ENCODE peak calls at places on chromosomes 5 and 9, in nine cellular contexts. Y is endothelial cell of umbilical vein, J is IMR-90, X is HepG2, L is uterus, B is heart left ventricle, K is NB4, I is H54, Q is prostate gland. W is an unnamed sample.

GRCh38 chr5:59757442-59757841 is 136.1 kb downstream of the PDE4D start:
- DNase-seq in Y (no peak), J (no peak), X (no peak), L (no peak), B (no peak), K (no peak), I (no peak), Q (no peak), W (no peak)

GRCh38 chr9:6598249-6598725 is 47.2 kb downstream of the GLDC start:
- DNase-seq in Y (no peak), J (peak), X (no peak), L (no peak), B (no peak), K (no peak), I (no peak), Q (no peak), W (no peak)

GRCh38 chr9:110895141-110895912 is 142.9 kb downstream of the LPAR1 start:
- DNase-seq in Y (no peak), J (no peak), X (no peak), L (peak), B (peak), K (no peak), I (no peak), Q (no peak), W (no peak)

GRCh38 chr5:159096555-159097460 is 2.9 kb downstream of the EBF1 start:
- DNase-seq in Y (no peak), J (no peak), X (no peak), L (peak), B (no peak), K (no peak), I (no peak), Q (no peak), W (no peak)

GRCh38 chr5:100902406-100903035 is 561 bp downstream of the ST8SIA4 start:
- DNase-seq in Y (peak), J (no peak), X (no peak), L (no peak), B (no peak), K (peak), I (no peak), Q (no peak), W (peak)

GRCh38 chr5:142966146-142966455 is 195.9 kb downstream of the ARHGAP26 start:
- DNase-seq in Y (no peak), J (no peak), X (no peak), L (no peak), B (no peak), K (no peak), I (no peak), Q (no peak), W (no peak)

GRCh38 chr9:81596671-81597426 is 92.5 kb downstream of the TLE1 start:
- DNase-seq in Y (peak), J (no peak), X (no peak), L (no peak), B (no peak), K (no peak), I (no peak), Q (no peak), W (no peak)

GRCh38 chr5:1468247-1468612 is 23.0 kb upstream of the SLC6A3 start:
- DNase-seq in Y (no peak), J (no peak), X (peak), L (peak), B (no peak), K (no peak), I (no peak), Q (no peak), W (peak)

GRCh38 chr9:93093449-93094293 is 2.3 kb upstream of the CARD19 start:
- DNase-seq in Y (no peak), J (no peak), X (no peak), L (no peak), B (peak), K (no peak), I (no peak), Q (no peak), W (no peak)

GRCh38 chr5:125228358-125228757 is 481.9 kb upstream of the ZNF608 start:
- DNase-seq in Y (peak), J (no peak), X (no peak), L (no peak), B (no peak), K (no peak), I (no peak), Q (no peak), W (no peak)

GRCh38 chr5:125393416-125393815 is 647.0 kb upstream of the ZNF608 start:
- DNase-seq in Y (no peak), J (no peak), X (no peak), L (no peak), B (no peak), K (no peak), I (no peak), Q (no peak), W (no peak)

GRCh38 chr5:150583541-150584225 is 56.8 kb upstream of the SYNPO start:
- DNase-seq in Y (no peak), J (no peak), X (no peak), L (no peak), B (no peak), K (no peak), I (no peak), Q (no peak), W (no peak)

GRCh38 chr5:150579462-150580400 is 60.7 kb upstream of the SYNPO start:
- DNase-seq in Y (no peak), J (no peak), X (no peak), L (no peak), B (no peak), K (no peak), I (no peak), Q (no peak), W (no peak)

GRCh38 chr5:150584561-150585335 is 55.7 kb upstream of the SYNPO start:
- DNase-seq in Y (no peak), J (no peak), X (no peak), L (no peak), B (no peak), K (no peak), I (no peak), Q (no peak), W (no peak)

GRCh38 chr5:150580917-150581316 is 59.5 kb upstream of the SYNPO start:
- DNase-seq in Y (no peak), J (no peak), X (no peak), L (no peak), B (no peak), K (no peak), I (no peak), Q (no peak), W (no peak)

DNA sequence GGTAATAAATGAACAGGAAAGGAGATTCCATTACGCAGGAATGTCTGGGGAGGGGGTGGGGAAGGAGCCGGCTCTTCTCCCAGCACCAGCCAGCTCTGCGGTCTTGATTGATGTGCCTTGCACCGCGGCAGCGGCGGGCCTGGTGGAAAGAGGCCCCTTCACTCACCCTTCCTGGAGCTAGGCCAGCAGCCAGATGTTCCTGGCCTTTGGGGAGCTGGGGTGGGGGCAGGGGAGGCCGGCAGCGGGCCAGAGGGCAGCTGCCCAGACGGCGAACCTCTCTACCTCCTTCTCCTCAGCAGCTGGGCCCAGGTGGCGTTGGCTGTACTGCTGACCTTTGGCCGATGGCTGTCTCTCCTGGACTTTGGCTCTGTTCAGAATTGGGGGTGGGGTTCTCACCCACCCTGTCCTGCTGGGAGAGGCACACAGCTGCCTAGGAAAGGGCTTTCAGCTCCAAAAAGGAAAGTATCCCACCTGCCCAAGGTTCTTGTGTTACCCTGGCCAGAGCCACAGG is 58.1 kb upstream of the SYNPO start:
- DNase-seq in Y (peak), J (peak), X (peak), L (peak), B (peak), K (no peak), I (no peak), Q (no peak), W (no peak)
- TF ChIP-seq POLR2A in Y (no peak), J (no peak), X (no peak), L (no peak), B (no peak), K (no peak), I (no peak), Q (no peak), W (no peak)

GRCh38 chr5:35320029-35320428 is 89.7 kb upstream of the PRLR start:
- DNase-seq in Y (no peak), J (no peak), X (no peak), L (no peak), B (no peak), K (no peak), I (no peak), Q (no peak), W (no peak)
- TF ChIP-seq POLR2A in Y (no peak), J (no peak), X (no peak), L (no peak), B (no peak), K (no peak), I (no peak), Q (no peak), W (no peak)

GRCh38 chr5:4866131-4866659 is 273.9 kb upstream of the ADAMTS16 start:
- DNase-seq in Y (no peak), J (no peak), X (no peak), L (no peak), B (no peak), K (no peak), I (no peak), Q (no peak), W (no peak)

GRCh38 chr5:4868140-4868735 is 271.9 kb upstream of the ADAMTS16 start:
- DNase-seq in Y (no peak), J (no peak), X (peak), L (peak), B (peak), K (peak), I (peak), Q (no peak), W (peak)

GRCh38 chr5:4862500-4862899 is 277.6 kb upstream of the ADAMTS16 start:
- DNase-seq in Y (peak), J (peak), X (peak), L (no peak), B (no peak), K (peak), I (no peak), Q (no peak), W (peak)

GRCh38 chr5:4866817-4867216 is 273.3 kb upstream of the ADAMTS16 start:
- DNase-seq in Y (no peak), J (no peak), X (no peak), L (no peak), B (no peak), K (no peak), I (no peak), Q (no peak), W (no peak)
- TF ChIP-seq POLR2A in Y (no peak), J (no peak), X (no peak), L (no peak), B (no peak), K (no peak), I (no peak), Q (no peak), W (no peak)

GRCh38 chr5:151108566-151108965 is 27.7 kb upstream of the TNIP1 start:
- DNase-seq in Y (no peak), J (no peak), X (no peak), L (no peak), B (no peak), K (no peak), I (no peak), Q (no peak), W (no peak)
- TF ChIP-seq POLR2A in Y (no peak), J (no peak), X (no peak), L (no peak), B (no peak), K (no peak), I (no peak), Q (no peak), W (no peak)

GRCh38 chr9:133089271-133089671 is 27.5 kb downstream of the CEL start:
- DNase-seq in Y (no peak), J (no peak), X (no peak), L (no peak), B (no peak), K (peak), I (no peak), Q (no peak), W (peak)
- TF ChIP-seq POLR2A in Y (no peak), J (no peak), X (no peak), L (no peak), B (no peak), K (no peak), I (no peak), Q (no peak), W (no peak)

GRCh38 chr9:99663297-99663696 is 158.4 kb upstream of the NR4A3 start:
- DNase-seq in Y (no peak), J (no peak), X (no peak), L (no peak), B (no peak), K (no peak), I (no peak), Q (no peak), W (no peak)

GRCh38 chr9:99660191-99660636 is 161.5 kb upstream of the NR4A3 start:
- DNase-seq in Y (no peak), J (no peak), X (no peak), L (no peak), B (no peak), K (peak), I (no peak), Q (no peak), W (no peak)
- TF ChIP-seq POLR2A in Y (no peak), J (no peak), X (no peak), L (no peak), B (no peak), K (no peak), I (no peak), Q (no peak), W (no peak)

DNA sequence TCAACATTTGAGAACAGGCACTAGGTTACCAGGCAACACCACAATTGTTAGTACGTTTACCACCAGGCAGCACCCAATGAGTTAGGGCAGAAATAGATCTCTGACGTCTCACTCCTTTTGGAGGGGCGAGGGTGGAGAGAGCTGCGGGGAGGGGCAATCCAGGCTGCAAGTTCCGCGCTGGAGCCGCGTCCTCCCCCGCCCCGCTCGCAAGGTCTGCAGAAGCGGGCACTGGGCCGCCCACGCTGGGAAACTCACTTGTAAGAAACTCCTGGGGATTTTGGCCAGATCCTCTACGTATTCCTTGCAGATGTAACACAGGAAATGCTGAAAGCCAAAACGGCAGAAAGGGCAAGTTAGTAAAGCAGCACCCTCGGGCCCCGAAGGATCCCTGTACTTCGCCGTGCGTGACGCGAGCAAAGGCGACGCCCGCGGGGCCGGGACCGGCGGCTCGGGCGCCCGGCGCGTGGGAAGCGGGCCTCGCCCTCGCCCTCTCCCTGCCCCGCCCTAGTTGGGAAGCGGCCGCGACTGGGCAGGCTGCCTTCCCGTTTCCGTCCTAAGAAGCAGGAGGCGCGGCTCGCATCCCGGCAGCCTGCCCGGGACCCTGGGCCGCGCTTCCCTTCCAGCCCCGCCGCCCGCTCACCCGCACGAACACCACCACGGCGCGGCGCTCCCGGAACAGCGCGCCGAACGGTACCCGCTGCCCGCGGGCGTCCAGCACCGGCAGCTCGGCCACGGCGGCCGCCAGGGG is 493 bp downstream of the PRXL2C start:
- DNase-seq in Y (peak), J (peak), X (peak), L (peak), B (peak), K (peak), I (peak), Q (peak), W (peak)
- TF ChIP-seq POLR2A in Y (no peak), J (peak), X (peak), L (peak), B (no peak), K (peak), I (no peak), Q (no peak), W (peak)

GRCh38 chr5:16664368-16664767 is 47.6 kb upstream of the RETREG1 start:
- DNase-seq in Y (no peak), J (no peak), X (no peak), L (no peak), B (no peak), K (no peak), I (no peak), Q (no peak), W (no peak)

GRCh38 chr5:16665611-16666010 is 48.8 kb upstream of the RETREG1 start:
- DNase-seq in Y (no peak), J (peak), X (no peak), L (no peak), B (no peak), K (no peak), I (no peak), Q (no peak), W (no peak)

GRCh38 chr5:16661713-16662112 is 44.9 kb upstream of the RETREG1 start:
- DNase-seq in Y (no peak), J (no peak), X (no peak), L (no peak), B (no peak), K (no peak), I (no peak), Q (no peak), W (no peak)

GRCh38 chr5:16666140-16666860 is 49.5 kb upstream of the RETREG1 start:
- DNase-seq in Y (no peak), J (no peak), X (no peak), L (no peak), B (no peak), K (no peak), I (no peak), Q (peak), W (no peak)

GRCh38 chr5:16663848-16664247 is 47.1 kb upstream of the RETREG1 start:
- DNase-seq in Y (no peak), J (no peak), X (no peak), L (no peak), B (no peak), K (no peak), I (no peak), Q (no peak), W (no peak)
- TF ChIP-seq POLR2A in Y (no peak), J (no peak), X (no peak), L (no peak), B (no peak), K (no peak), I (no peak), Q (no peak), W (no peak)

DNA sequence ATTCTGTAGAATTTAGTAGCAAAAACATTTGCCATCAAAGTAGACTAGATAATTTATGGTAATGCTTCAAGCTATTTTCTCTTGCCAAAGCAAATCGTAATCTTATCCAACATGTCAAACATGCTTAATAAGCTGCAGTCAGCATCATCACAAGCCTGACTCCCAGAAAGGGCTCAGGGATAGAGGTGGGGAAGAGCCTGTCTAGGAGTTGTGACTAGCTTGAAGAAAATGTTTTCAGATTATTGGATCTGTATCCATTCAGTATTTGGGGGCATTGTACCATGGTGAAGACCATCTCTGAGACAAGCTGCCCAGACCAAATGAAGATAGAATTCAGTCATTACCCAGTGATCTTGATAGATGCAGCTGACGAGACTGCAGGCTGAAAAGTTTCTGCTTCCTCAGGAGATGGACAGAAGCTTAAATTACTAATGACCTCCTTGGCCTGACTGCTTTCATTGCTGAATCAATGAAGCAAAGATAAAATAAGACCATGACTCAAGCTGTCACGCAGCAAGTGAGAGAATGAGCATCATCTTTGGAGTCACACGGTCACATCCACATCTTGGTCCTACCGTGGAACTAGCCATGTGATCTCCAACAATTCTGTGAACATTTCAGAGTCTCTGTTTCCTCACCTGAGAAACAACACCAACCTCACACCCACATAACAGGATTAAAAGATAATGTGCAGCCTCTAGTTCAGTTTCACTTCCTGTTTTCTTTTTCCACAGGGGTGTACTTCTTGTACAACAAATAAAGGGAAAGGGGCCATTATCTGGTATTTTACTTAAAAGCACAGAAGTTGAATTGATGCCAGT is 9.4 kb downstream of the ERAP2 start:
- DNase-seq in Y (no peak), J (no peak), X (no peak), L (no peak), B (no peak), K (peak), I (no peak), Q (no peak), W (peak)
- TF ChIP-seq POLR2A in Y (no peak), J (no peak), X (no peak), L (no peak), B (no peak), K (no peak), I (no peak), Q (no peak), W (no peak)

W was measured in erythroblast.